ENCODE peak calls at places on chromosomes 5 and 9, in seven cellular contexts. W is fibroblast of the aortic adventitia, C is D721Med, I is dorsolateral prefrontal cortex, S is HFFc6, P is AG10803, Q is fibroblast of lung. U is an unnamed sample.
A peak's percentile ranks its signal among the peaks of the same experiment; 100 is the strongest.

GRCh38 chr9:32161720-32162119 is 222.7 kb upstream of the ACO1 start:
- DNase-seq in P (no peak), S (no peak), W (no peak), Q (no peak), I (no peak), C (no peak), U (no peak)

GRCh38 chr5:124668353-124669299 is 77.8 kb downstream of the ZNF608 start:
- DNase-seq in S (no peak), P (no peak), Q (no peak), W (no peak), C (no peak), I (no peak), U (no peak)

GRCh38 chr9:93116049-93116961 is 17.7 kb downstream of the NINJ1 start:
- DNase-seq in P (peak; percentile 75), C (peak; percentile 12), W (peak; percentile 55), I (peak; percentile 43), S (peak; percentile 65), Q (peak; percentile 40), U (no peak)

GRCh38 chr9:69079186-69079585 is 43.6 kb downstream of the FXN start:
- DNase-seq in I (no peak), C (no peak), P (no peak), Q (no peak), S (no peak), W (no peak), U (no peak)

GRCh38 chr5:83590966-83591365 is 119.4 kb downstream of the VCAN start:
- DNase-seq in I (no peak), C (no peak), S (no peak), P (no peak), Q (no peak), W (no peak), U (no peak)

GRCh38 chr5:76855961-76856360 is 6.1 kb downstream of the S100Z start:
- DNase-seq in Q (no peak), P (no peak), S (no peak), I (no peak), W (no peak), C (no peak), U (no peak)

GRCh38 chr5:16578474-16578883 is 38.3 kb downstream of the RETREG1 start:
- DNase-seq in Q (peak; percentile 25), W (no peak), P (no peak), S (no peak), I (no peak), C (no peak), U (no peak)

GRCh38 chr5:9105851-9106250 is 440.0 kb downstream of the SEMA5A start:
- DNase-seq in C (no peak), W (no peak), Q (peak; percentile 33), I (no peak), S (no peak), P (no peak), U (no peak)

GRCh38 chr5:179300834-179301233 is 44.4 kb downstream of the ADAMTS2 start:
- DNase-seq in S (no peak), C (no peak), W (peak; percentile 30), P (no peak), Q (no peak), I (no peak), U (no peak)

GRCh38 chr5:73412597-73412988 is 36.0 kb downstream of the FOXD1 start:
- DNase-seq in S (peak; percentile 69), P (peak; percentile 51), Q (peak; percentile 96), I (no peak), W (peak; percentile 57), C (no peak), U (no peak)

GRCh38 chr5:6279607-6280006 is 98.7 kb downstream of the MED10 start:
- DNase-seq in W (no peak), S (no peak), P (no peak), C (no peak), Q (no peak), I (peak; percentile 65), U (no peak)

GRCh38 chr5:176776141-176776865 is 34.1 kb upstream of the UNC5A start:
- DNase-seq in P (no peak), I (peak; percentile 23), S (no peak), Q (no peak), C (no peak), W (no peak), U (no peak)

GRCh38 chr9:12778389-12778788 is 3.6 kb downstream of the LURAP1L start:
- DNase-seq in S (no peak), Q (no peak), P (no peak), I (no peak), W (peak; percentile 40), C (no peak), U (no peak)

GRCh38 chr5:37111426-37112382 is 137.5 kb downstream of the CPLANE1 start:
- DNase-seq in S (no peak), I (no peak), P (no peak), W (no peak), Q (peak; percentile 31), C (no peak), U (no peak)

GRCh38 chr9:76593011-76593347 is 134.0 kb downstream of the GCNT1 start:
- DNase-seq in I (no peak), W (no peak), S (no peak), Q (no peak), P (no peak), C (no peak), U (no peak)

GRCh38 chr9:75233011-75233410 is 144.7 kb downstream of the OSTF1 start:
- DNase-seq in I (no peak), S (no peak), C (no peak), Q (no peak), P (no peak), W (no peak), U (no peak)

DNA sequence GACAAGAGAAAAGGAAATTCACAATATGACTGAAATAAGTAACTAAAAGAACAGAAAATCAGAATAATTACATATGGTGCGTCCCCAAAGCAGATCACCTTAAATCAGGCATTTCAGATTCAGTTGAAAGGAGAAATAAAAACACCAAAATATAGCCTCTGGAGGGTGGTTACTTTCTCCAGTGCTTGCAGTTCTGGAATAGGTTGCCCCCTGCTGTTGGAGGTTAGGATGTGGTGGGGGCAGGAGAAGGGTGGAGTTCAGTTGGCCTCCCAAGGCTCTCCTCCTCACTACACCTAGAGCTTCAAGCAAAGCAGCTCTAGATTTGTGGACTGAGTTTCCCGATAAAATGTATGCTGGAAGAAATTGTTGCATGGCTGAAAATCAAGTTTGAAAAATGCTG is 338.2 kb upstream of the TLE4 start:
- DNase-seq in C (no peak), I (no peak), P (peak; percentile 40), Q (no peak), W (peak; percentile 44), S (peak; percentile 24), U (no peak)
- TF ChIP-seq CTCF in C (peak; percentile 10), I (no peak), P (peak; percentile 56), Q (peak; percentile 61), W (peak; percentile 40), S (peak; percentile 76), U (peak; percentile 41)

GRCh38 chr9:83537331-83538171 is 650 bp downstream of the FRMD3 start:
- DNase-seq in I (peak; percentile 43), S (no peak), C (no peak), P (peak; percentile 29), W (peak; percentile 33), Q (peak; percentile 12), U (no peak)

GRCh38 chr9:83536332-83536731 is 1.9 kb downstream of the FRMD3 start:
- DNase-seq in Q (no peak), P (no peak), C (no peak), S (no peak), W (no peak), I (no peak), U (no peak)

GRCh38 chr9:83535736-83536135 is 2.5 kb downstream of the FRMD3 start:
- DNase-seq in W (no peak), C (no peak), P (no peak), I (no peak), Q (no peak), S (no peak), U (no peak)

GRCh38 chr9:83538172-83538889 is at the start of gene FRMD3:
- DNase-seq in P (peak; percentile 84), S (peak; percentile 84), C (peak; percentile 34), Q (peak; percentile 67), I (peak; percentile 75), W (peak; percentile 62), U (peak; percentile 11)

GRCh38 chr9:83538890-83539238 is 663 bp upstream of the FRMD3 start:
- DNase-seq in C (no peak), S (no peak), P (no peak), Q (no peak), W (no peak), I (no peak), U (no peak)
- TF ChIP-seq CTCF in C (no peak), S (peak; percentile 51), P (no peak), Q (no peak), W (no peak), I (no peak), U (no peak)

GRCh38 chr5:123086376-123087055 is 2.5 kb upstream of the PRDM6 start:
- DNase-seq in S (no peak), P (no peak), Q (no peak), W (no peak), C (no peak), I (no peak), U (no peak)
- TF ChIP-seq CTCF in S (no peak), P (no peak), Q (no peak), W (no peak), C (no peak), I (no peak), U (no peak)

GRCh38 chr5:57577432-57578175 is 95.0 kb upstream of the ACTBL2 start:
- DNase-seq in C (no peak), W (no peak), Q (no peak), I (no peak), P (no peak), S (no peak), U (no peak)

GRCh38 chr5:57581222-57581621 is 98.6 kb upstream of the ACTBL2 start:
- DNase-seq in W (no peak), C (no peak), S (no peak), I (no peak), Q (no peak), P (no peak), U (no peak)

GRCh38 chr5:57581772-57582171 is 99.2 kb upstream of the ACTBL2 start:
- DNase-seq in S (no peak), W (peak; percentile 57), Q (peak; percentile 14), P (no peak), C (no peak), I (no peak), U (no peak)

GRCh38 chr5:57576317-57576716 is 93.7 kb upstream of the ACTBL2 start:
- DNase-seq in Q (no peak), I (no peak), C (no peak), S (no peak), W (no peak), P (no peak), U (no peak)

DNA sequence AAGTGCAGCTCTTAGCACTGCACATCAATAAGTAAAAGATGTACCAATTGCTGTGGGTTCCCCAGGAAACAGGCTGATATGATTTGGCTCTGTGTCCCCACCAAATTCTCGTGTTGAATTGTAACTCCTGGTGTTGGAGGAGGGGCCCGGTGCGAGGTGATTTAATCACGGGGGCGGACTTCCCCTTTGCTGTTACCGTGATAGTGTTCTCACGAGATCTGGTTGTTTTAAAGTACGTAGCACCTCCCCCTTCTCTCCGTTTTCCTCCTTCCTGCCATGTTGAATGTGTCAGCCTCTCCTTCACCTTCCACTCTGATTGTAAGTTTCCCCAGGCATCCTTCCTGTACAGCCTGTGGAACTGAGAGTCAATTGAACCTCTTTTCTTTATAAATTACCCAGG is 93.2 kb upstream of the ACTBL2 start:
- DNase-seq in I (no peak), P (no peak), W (no peak), Q (no peak), S (no peak), C (no peak), U (no peak)
- TF ChIP-seq CTCF in I (no peak), P (no peak), W (no peak), Q (no peak), S (no peak), C (no peak), U (no peak)

GRCh38 chr5:139658501-139658927 is 10.4 kb downstream of the CXXC5 start:
- DNase-seq in W (peak; percentile 57), I (peak; percentile 56), C (no peak), Q (peak; percentile 75), S (no peak), P (peak; percentile 67), U (no peak)
- TF ChIP-seq CTCF in W (peak; percentile 30), I (peak; percentile 18), C (no peak), Q (no peak), S (peak; percentile 30), P (peak; percentile 22), U (no peak)